ENCODE peak calls at places on chromosomes 5 and 9, in six cellular contexts. D is H9, C is mesenchymal stem cell, M is neuronal stem cell, H is IMR-90, E is H1. Z is an unnamed sample.

GRCh38 chr5:168818586-168818985 is 239.4 kb upstream of the PANK3 start:
- DNase-seq in H (no peak), D (no peak), M (no peak), C (no peak), E (no peak), Z (no peak)

GRCh38 chr9:127392976-127393375 is 4.0 kb upstream of the SLC2A8 start:
- DNase-seq in M (no peak), D (no peak), E (no peak), C (no peak), H (no peak), Z (no peak)

GRCh38 chr5:61280205-61280604 is 51.9 kb upstream of the ZSWIM6 start:
- DNase-seq in H (peak), E (no peak), C (peak), D (no peak), M (no peak), Z (no peak)

GRCh38 chr9:134641173-134641985 is at the start of gene COL5A1:
- DNase-seq in M (peak), H (peak), E (no peak), C (peak), D (peak), Z (peak)

GRCh38 chr9:98836206-98836605 is 28.7 kb downstream of the GALNT12 start:
- DNase-seq in E (no peak), M (no peak), H (no peak), D (no peak), C (no peak), Z (no peak)

GRCh38 chr5:36459191-36460135 is 146.9 kb upstream of the SLC1A3 start:
- DNase-seq in D (peak), M (no peak), C (no peak), E (no peak), H (no peak), Z (peak)

GRCh38 chr9:135901036-135901758 is 6.1 kb downstream of the CAMSAP1 start:
- DNase-seq in C (no peak), M (no peak), E (no peak), D (no peak), H (no peak), Z (no peak)

GRCh38 chr9:127637322-127637847 is 25.3 kb downstream of the STXBP1 start:
- DNase-seq in D (no peak), C (peak), M (no peak), E (no peak), H (peak), Z (no peak)

GRCh38 chr5:14588758-14589543 is 7.4 kb downstream of the OTULINL start:
- DNase-seq in H (no peak), D (no peak), M (no peak), C (peak), E (no peak), Z (peak)

GRCh38 chr9:126587187-126588185 is 26.2 kb upstream of the LMX1B start:
- DNase-seq in C (peak), D (no peak), M (no peak), H (no peak), E (no peak), Z (peak)

GRCh38 chr9:121296213-121297127 is 28.5 kb downstream of the GSN start:
- DNase-seq in D (no peak), H (no peak), C (no peak), E (no peak), M (no peak), Z (no peak)

GRCh38 chr5:157068339-157068738 is 9.4 kb upstream of the HAVCR1 start:
- DNase-seq in M (no peak), E (no peak), C (no peak), D (no peak), H (no peak), Z (no peak)

GRCh38 chr9:117232266-117232665 is 182.6 kb downstream of the ASTN2 start:
- DNase-seq in C (no peak), M (no peak), H (no peak), D (no peak), E (no peak), Z (no peak)

GRCh38 chr5:123438244-123438643 is 15.0 kb upstream of the CEP120 start:
- DNase-seq in M (no peak), D (no peak), C (no peak), H (no peak), E (no peak), Z (no peak)

GRCh38 chr5:3225201-3225960 is 370.3 kb upstream of the IRX1 start:
- DNase-seq in M (no peak), C (no peak), E (no peak), H (no peak), D (no peak), Z (no peak)

GRCh38 chr9:4604678-4605095 is 57.4 kb upstream of the PLPP6 start:
- DNase-seq in E (peak), D (peak), H (peak), M (peak), C (peak), Z (peak)

GRCh38 chr9:4600363-4600762 is 61.7 kb upstream of the PLPP6 start:
- DNase-seq in M (no peak), C (no peak), E (no peak), D (no peak), H (no peak), Z (no peak)

GRCh38 chr9:4603830-4604229 is 58.3 kb upstream of the PLPP6 start:
- DNase-seq in M (no peak), D (no peak), H (no peak), C (no peak), E (no peak), Z (no peak)
- H2BK15ac ChIP-seq in M (no peak), D (no peak), H (no peak), C (no peak), E (no peak), Z (no peak)

GRCh38 chr9:32877103-32877502 is 93.8 kb downstream of the TMEM215 start:
- DNase-seq in M (no peak), D (no peak), E (no peak), C (no peak), H (no peak), Z (no peak)
- H3K4ac ChIP-seq in M (no peak), D (no peak), E (no peak), C (no peak), H (no peak), Z (no peak)

DNA sequence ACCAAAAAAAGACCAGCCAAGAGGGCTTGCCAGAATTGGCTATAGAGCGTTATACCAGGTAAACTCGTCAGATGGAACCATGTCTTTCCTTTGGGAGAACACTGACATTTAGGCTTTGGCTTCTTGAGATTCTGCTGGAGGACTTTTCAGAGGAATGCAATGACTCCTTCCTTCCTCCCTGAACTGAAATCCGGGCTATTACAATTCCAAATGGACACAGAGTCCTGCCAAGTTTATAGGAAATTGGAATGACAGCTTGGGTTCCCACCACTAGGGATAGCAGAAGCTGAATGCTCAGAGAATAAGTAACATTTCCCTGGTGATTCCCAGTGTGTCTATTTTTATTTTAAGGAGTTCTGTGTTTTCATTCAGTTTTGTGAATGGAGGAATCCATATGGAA is 143.0 kb downstream of the FGF1 start:
- DNase-seq in E (no peak), D (no peak), C (peak), M (no peak), H (peak), Z (peak)
- H3K23ac ChIP-seq in E (no peak), D (no peak), C (no peak), M (no peak), H (no peak), Z (no peak)

GRCh38 chr9:89410709-89411111 is 87.2 kb downstream of the SEMA4D start:
- DNase-seq in M (no peak), D (no peak), C (no peak), E (no peak), H (no peak), Z (peak)
- H2BK15ac ChIP-seq in M (no peak), D (no peak), C (no peak), E (no peak), H (no peak), Z (no peak)

GRCh38 chr5:138464018-138464387 is 1.3 kb upstream of the EGR1 start:
- DNase-seq in D (peak), M (peak), C (peak), E (no peak), H (peak), Z (peak)

GRCh38 chr5:138464388-138465287 is 641 bp upstream of the EGR1 start:
- DNase-seq in M (peak), C (peak), D (peak), H (peak), E (peak), Z (peak)

GRCh38 chr5:138461343-138462125 is 3.7 kb upstream of the EGR1 start:
- DNase-seq in C (peak), D (no peak), M (no peak), H (peak), E (no peak), Z (peak)

GRCh38 chr5:138465288-138466057 is at the start of gene EGR1:
- DNase-seq in D (peak), E (peak), H (peak), M (peak), C (peak), Z (peak)

DNA sequence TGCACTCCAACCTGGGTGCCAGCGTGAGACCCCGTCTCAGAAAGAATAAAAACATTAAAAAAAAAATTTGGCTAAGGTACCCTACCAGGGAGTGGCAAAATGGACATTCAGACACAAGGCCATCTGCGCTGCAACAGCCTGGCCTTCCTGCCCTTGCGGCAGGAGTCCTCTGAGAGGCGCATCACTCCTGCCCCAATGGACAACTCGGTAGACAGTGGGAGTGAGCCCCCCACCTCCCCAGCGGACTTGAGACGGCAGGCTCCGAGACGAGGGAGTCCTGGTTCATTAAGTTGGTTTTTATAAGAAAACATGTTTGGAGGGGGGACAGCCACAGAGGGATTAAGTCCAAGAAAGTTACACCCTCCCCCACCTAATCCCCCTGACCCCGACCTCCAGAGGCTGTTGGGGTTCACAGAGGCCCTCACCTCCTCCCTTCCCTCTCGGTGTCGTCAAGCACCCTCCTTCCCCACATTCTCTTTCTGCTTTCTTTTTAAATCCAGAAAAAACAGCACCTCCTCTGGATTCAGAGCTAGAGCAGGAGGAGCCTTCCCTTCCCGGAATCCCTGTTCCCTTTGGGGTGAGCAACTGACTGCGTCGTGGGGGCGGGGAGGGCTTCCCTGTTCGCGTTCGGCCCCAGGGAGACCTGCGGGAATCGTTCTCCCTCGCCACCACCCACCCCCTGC is 1.8 kb upstream of the EGR1 start:
- DNase-seq in D (no peak), H (no peak), M (no peak), E (no peak), C (no peak), Z (peak)
- H3K4ac ChIP-seq in D (no peak), H (peak), M (no peak), E (peak), C (peak), Z (peak)

GRCh38 chr5:172180936-172181335 is 7.1 kb downstream of the STK10 start:
- DNase-seq in M (no peak), H (no peak), D (no peak), E (no peak), C (no peak), Z (no peak)
- H3K23ac ChIP-seq in M (no peak), H (no peak), D (no peak), E (no peak), C (no peak), Z (peak)

DNA sequence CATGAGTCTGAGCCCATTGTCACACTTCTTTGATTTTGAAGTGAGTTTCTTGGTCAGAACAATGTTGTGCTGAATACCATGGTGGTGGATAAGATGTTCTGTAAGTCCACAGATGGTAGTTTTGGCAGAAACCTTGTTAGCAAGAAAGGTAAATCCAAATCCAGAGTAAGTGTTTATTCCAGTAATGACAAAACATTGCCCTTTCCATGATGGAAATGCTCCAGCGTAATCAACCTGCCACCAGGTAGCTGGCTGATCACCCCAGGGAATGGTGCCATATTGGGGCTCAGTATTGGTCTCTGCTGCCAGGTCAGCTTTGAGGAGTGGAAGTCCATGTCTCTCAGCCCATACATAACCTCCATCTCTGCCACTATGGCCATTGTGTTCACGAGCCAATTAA is 54.7 kb upstream of the DAPK1 start:
- DNase-seq in M (no peak), E (no peak), C (no peak), H (no peak), D (no peak), Z (no peak)
- H2BK15ac ChIP-seq in M (no peak), E (no peak), C (no peak), H (no peak), D (no peak), Z (no peak)

GRCh38 chr5:17227868-17228267 is 10.4 kb downstream of the BASP1 start:
- DNase-seq in H (no peak), M (no peak), E (no peak), C (no peak), D (no peak), Z (no peak)
- H3K4ac ChIP-seq in H (no peak), M (no peak), E (no peak), C (no peak), D (no peak), Z (no peak)

GRCh38 chr5:73901045-73901444 is 275.0 kb downstream of the ARHGEF28 start:
- DNase-seq in C (peak), D (no peak), H (peak), E (no peak), M (no peak), Z (peak)

GRCh38 chr5:73899916-73900315 is 273.9 kb downstream of the ARHGEF28 start:
- DNase-seq in C (no peak), H (no peak), D (no peak), M (no peak), E (no peak), Z (no peak)

GRCh38 chr5:73902327-73903051 is 276.5 kb downstream of the ARHGEF28 start:
- DNase-seq in E (peak), H (peak), C (peak), D (no peak), M (peak), Z (peak)

GRCh38 chr5:73900566-73900965 is 274.6 kb downstream of the ARHGEF28 start:
- DNase-seq in D (no peak), E (no peak), H (no peak), C (no peak), M (no peak), Z (no peak)

DNA sequence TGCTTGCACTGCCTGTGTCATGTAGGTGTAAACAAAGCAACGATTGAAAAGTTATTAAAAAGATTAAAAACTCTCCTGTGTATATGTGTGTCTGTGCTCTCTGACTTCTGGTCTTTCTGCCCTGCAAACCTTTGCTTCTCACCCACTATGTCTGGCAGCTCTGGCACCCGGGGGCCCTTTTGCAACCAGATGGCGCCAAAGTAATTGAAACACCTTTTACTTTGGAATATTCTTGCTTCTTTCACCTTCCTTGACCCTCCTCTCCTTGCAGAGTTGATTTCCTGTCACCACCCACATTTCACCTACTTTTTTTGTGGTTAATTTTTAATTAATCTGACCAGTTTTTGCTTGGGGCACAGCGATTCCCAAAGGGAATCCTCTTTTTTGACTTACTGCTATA is 275.5 kb downstream of the ARHGEF28 start:
- DNase-seq in H (no peak), C (no peak), E (no peak), M (no peak), D (no peak), Z (peak)
- H3K23ac ChIP-seq in H (no peak), C (no peak), E (no peak), M (no peak), D (no peak), Z (no peak)

DNA sequence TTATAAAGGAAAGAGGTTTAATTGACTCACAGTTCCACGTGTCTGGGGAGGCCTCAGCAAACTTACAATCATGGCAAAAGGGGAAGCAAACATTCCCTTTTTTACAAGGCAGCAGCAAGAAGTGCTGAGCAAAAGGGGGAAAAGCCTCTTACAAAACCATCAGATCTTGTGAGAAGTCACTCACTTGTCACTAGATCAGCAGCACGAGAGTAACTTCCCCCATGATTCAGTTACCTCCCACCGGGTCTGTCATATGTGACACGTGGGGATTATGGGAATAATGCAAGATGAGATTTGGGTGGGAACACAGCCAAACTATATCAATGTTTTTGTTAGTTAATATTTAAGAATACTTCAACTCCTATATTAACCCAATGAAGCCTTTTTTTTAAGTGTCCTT is 275.2 kb upstream of the CDH9 start:
- DNase-seq in M (no peak), E (no peak), H (no peak), D (no peak), C (no peak), Z (no peak)
- H2BK15ac ChIP-seq in M (no peak), E (no peak), H (peak), D (no peak), C (no peak), Z (no peak)

Z was measured in mesendoderm.